ENCODE peak calls at places on chromosomes 12 and 14, in nine cellular contexts. One of them, this sample, is unnamed.

GRCh38 chr12:30967026-30967425 is 40.5 kb downstream of the TSPAN11 start:
- DNase-seq in T-helper 2 cell: no peak
- DNase-seq in T follicular helper cell: no peak
- DNase-seq in ascending aorta: no peak
- DNase-seq in frontal cortex: no peak
- DNase-seq in activated CD4-positive, alpha-beta T cell treated with anti-CD3 and anti-CD28 coated beads, Interleukin-2, amount 50 U/mL, for 4 hours: no peak
- DNase-seq in GM18507: no peak
- DNase-seq in memory B cell: no peak
- DNase-seq in NCI-H2029: no peak
- DNase-seq in this sample: no peak

GRCh38 chr14:105021656-105022275 is 883 bp upstream of the CDCA4 start:
- DNase-seq in T-helper 2 cell: no peak
- DNase-seq in T follicular helper cell: peak
- DNase-seq in ascending aorta: no peak
- DNase-seq in frontal cortex: peak
- DNase-seq in activated CD4-positive, alpha-beta T cell treated with anti-CD3 and anti-CD28 coated beads, Interleukin-2, amount 50 U/mL, for 4 hours: peak
- DNase-seq in GM18507: no peak
- DNase-seq in memory B cell: no peak
- DNase-seq in NCI-H2029: no peak
- DNase-seq in this sample: peak

GRCh38 chr12:66584673-66585072 is 94.2 kb downstream of the GRIP1 start:
- DNase-seq in T-helper 2 cell: no peak
- DNase-seq in T follicular helper cell: no peak
- DNase-seq in ascending aorta: no peak
- DNase-seq in frontal cortex: no peak
- DNase-seq in activated CD4-positive, alpha-beta T cell treated with anti-CD3 and anti-CD28 coated beads, Interleukin-2, amount 50 U/mL, for 4 hours: no peak
- DNase-seq in GM18507: no peak
- DNase-seq in memory B cell: no peak
- DNase-seq in NCI-H2029: no peak
- DNase-seq in this sample: no peak

GRCh38 chr12:67449591-67450052 is 180.5 kb downstream of the CAND1 start:
- DNase-seq in T-helper 2 cell: no peak
- DNase-seq in T follicular helper cell: no peak
- DNase-seq in ascending aorta: no peak
- DNase-seq in frontal cortex: no peak
- DNase-seq in activated CD4-positive, alpha-beta T cell treated with anti-CD3 and anti-CD28 coated beads, Interleukin-2, amount 50 U/mL, for 4 hours: peak
- DNase-seq in GM18507: no peak
- DNase-seq in memory B cell: no peak
- DNase-seq in NCI-H2029: no peak
- DNase-seq in this sample: no peak

GRCh38 chr12:55906056-55906455 is 21.6 kb downstream of the PYM1 start:
- DNase-seq in T-helper 2 cell: no peak
- DNase-seq in T follicular helper cell: no peak
- DNase-seq in ascending aorta: no peak
- DNase-seq in frontal cortex: no peak
- DNase-seq in activated CD4-positive, alpha-beta T cell treated with anti-CD3 and anti-CD28 coated beads, Interleukin-2, amount 50 U/mL, for 4 hours: no peak
- DNase-seq in GM18507: no peak
- DNase-seq in memory B cell: no peak
- DNase-seq in NCI-H2029: no peak
- DNase-seq in this sample: no peak

GRCh38 chr14:71414631-71415403 is 507.6 kb downstream of the PCNX1 start:
- DNase-seq in T-helper 2 cell: no peak
- DNase-seq in T follicular helper cell: no peak
- DNase-seq in ascending aorta: no peak
- DNase-seq in frontal cortex: no peak
- DNase-seq in activated CD4-positive, alpha-beta T cell treated with anti-CD3 and anti-CD28 coated beads, Interleukin-2, amount 50 U/mL, for 4 hours: no peak
- DNase-seq in GM18507: no peak
- DNase-seq in memory B cell: no peak
- DNase-seq in NCI-H2029: no peak
- DNase-seq in this sample: no peak

GRCh38 chr12:2064078-2064507 is 11.3 kb downstream of the CACNA1C start:
- DNase-seq in T-helper 2 cell: peak
- DNase-seq in T follicular helper cell: no peak
- DNase-seq in ascending aorta: no peak
- DNase-seq in frontal cortex: no peak
- DNase-seq in activated CD4-positive, alpha-beta T cell treated with anti-CD3 and anti-CD28 coated beads, Interleukin-2, amount 50 U/mL, for 4 hours: no peak
- DNase-seq in GM18507: no peak
- DNase-seq in memory B cell: no peak
- DNase-seq in NCI-H2029: no peak
- DNase-seq in this sample: no peak

GRCh38 chr12:80195143-80195726 is 95.9 kb downstream of the OTOGL start:
- DNase-seq in T-helper 2 cell: no peak
- DNase-seq in T follicular helper cell: no peak
- DNase-seq in ascending aorta: no peak
- DNase-seq in frontal cortex: no peak
- DNase-seq in activated CD4-positive, alpha-beta T cell treated with anti-CD3 and anti-CD28 coated beads, Interleukin-2, amount 50 U/mL, for 4 hours: no peak
- DNase-seq in GM18507: no peak
- DNase-seq in memory B cell: no peak
- DNase-seq in NCI-H2029: no peak
- DNase-seq in this sample: no peak

GRCh38 chr14:94051115-94051514 is 25.0 kb downstream of the OTUB2 start:
- DNase-seq in T-helper 2 cell: no peak
- DNase-seq in T follicular helper cell: no peak
- DNase-seq in ascending aorta: no peak
- DNase-seq in frontal cortex: no peak
- DNase-seq in activated CD4-positive, alpha-beta T cell treated with anti-CD3 and anti-CD28 coated beads, Interleukin-2, amount 50 U/mL, for 4 hours: no peak
- DNase-seq in GM18507: no peak
- DNase-seq in memory B cell: no peak
- DNase-seq in NCI-H2029: no peak
- DNase-seq in this sample: no peak